ENCODE peak calls at places on chromosomes 16 and 17, in eight cellular contexts. Q is lung, V is dorsolateral prefrontal cortex, X is IMR-90, S is upper lobe of left lung, R is B cell, Y is transverse colon, F is colonic mucosa. M is an unnamed sample.

GRCh38 chr17:27888945-27889344 is 4.2 kb downstream of the LYRM9 start:
- DNase-seq in Q (peak), V (no peak), X (peak), S (no peak), R (no peak), Y (no peak), F (no peak), M (no peak)

GRCh38 chr17:56173958-56174357 is 20.7 kb downstream of the ANKFN1 start:
- DNase-seq in Q (no peak), V (peak), X (no peak), S (no peak), R (no peak), Y (no peak), F (no peak), M (no peak)

GRCh38 chr16:89629827-89630610 is 16.6 kb downstream of the DPEP1 start:
- DNase-seq in Q (no peak), V (no peak), X (no peak), S (no peak), R (no peak), Y (peak), F (peak), M (no peak)

GRCh38 chr17:41666708-41667279 is 21.9 kb upstream of the EIF1 start:
- DNase-seq in Q (peak), V (peak), X (peak), S (peak), R (peak), Y (peak), F (peak), M (peak)

GRCh38 chr17:77546772-77547201 is 406.0 kb downstream of the SEC14L1 start:
- DNase-seq in Q (no peak), V (no peak), X (no peak), S (no peak), R (no peak), Y (peak), F (peak), M (no peak)

GRCh38 chr16:9870962-9871361 is 311.3 kb downstream of the GRIN2A start:
- DNase-seq in Q (no peak), V (no peak), X (no peak), S (no peak), R (no peak), Y (no peak), F (no peak), M (no peak)

GRCh38 chr16:5738586-5738985 is 641.0 kb upstream of the EEF2KMT start:
- DNase-seq in Q (no peak), V (no peak), X (no peak), S (no peak), R (no peak), Y (no peak), F (no peak), M (no peak)

GRCh38 chr17:55263565-55264272 is 1.0 kb upstream of the HLF start:
- DNase-seq in Q (no peak), V (no peak), X (no peak), S (peak), R (no peak), Y (no peak), F (no peak), M (no peak)

GRCh38 chr17:48722924-48723554 is at the start of gene PRAC2:
- DNase-seq in Q (no peak), V (no peak), X (no peak), S (no peak), R (no peak), Y (no peak), F (peak), M (no peak)

GRCh38 chr17:41308918-41309359 is at the start of gene KRTAP16-1:
- DNase-seq in Q (no peak), V (no peak), X (no peak), S (no peak), R (no peak), Y (no peak), F (no peak), M (no peak)

GRCh38 chr17:83177611-83178532 is 98.5 kb downstream of the METRNL start:
- DNase-seq in Q (peak), V (peak), X (no peak), S (no peak), R (peak), Y (no peak), F (peak), M (no peak)

DNA sequence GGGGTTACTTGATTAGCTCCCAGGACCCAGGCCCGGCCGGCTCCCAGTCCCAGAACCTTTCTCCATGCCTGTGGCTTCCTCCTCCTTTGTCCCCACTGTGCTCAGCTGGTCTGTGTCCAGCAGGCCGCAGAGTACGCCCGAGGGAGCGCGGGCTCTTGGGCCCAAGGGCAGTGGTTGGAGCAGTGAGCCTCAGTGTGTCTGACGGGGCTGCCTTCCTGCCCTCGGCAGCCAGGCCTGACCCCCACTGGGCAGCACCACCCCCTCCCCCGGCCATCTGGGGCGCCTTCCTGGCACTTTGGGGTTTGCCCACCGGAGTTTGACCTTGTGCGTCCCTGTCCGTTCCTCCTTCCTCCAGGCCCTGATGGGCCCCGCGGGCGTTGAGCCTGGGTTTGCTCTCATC is 62.4 kb upstream of the PVALEF start:
- DNase-seq in Q (no peak), V (no peak), X (no peak), S (peak), R (no peak), Y (no peak), F (no peak), M (no peak)
- TF ChIP-seq CTCF in Q (no peak), V (no peak), X (no peak), S (no peak), R (no peak), Y (no peak), F (no peak), M (no peak)

GRCh38 chr17:58492238-58493121 is 4.3 kb upstream of the HSF5 start:
- DNase-seq in Q (no peak), V (no peak), X (no peak), S (no peak), R (no peak), Y (no peak), F (no peak), M (no peak)
- TF ChIP-seq CTCF in Q (no peak), V (no peak), X (no peak), S (no peak), R (no peak), Y (no peak), F (no peak), M (no peak)

DNA sequence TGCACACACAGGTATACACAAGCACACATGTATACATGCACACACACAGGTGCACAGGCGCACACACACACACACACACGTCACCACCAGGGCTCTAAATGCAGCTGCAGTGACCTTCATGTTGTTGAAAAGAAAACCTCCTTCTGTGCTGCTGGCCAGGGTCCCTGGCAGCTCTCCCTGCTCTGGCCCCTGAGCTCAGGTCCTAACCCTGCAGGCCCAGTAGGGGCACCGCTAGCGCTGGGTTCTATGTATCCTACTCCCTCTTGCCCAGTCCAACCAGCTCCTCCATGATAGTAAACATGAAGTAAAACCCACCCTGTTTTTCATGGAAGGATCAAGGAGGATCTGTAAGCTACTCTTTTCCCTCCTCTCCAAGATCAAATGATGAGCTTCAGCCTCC is 172.8 kb downstream of the RBFOX3 start:
- DNase-seq in Q (no peak), V (no peak), X (no peak), S (no peak), R (no peak), Y (no peak), F (no peak), M (no peak)
- TF ChIP-seq CTCF in Q (no peak), V (no peak), X (no peak), S (no peak), R (no peak), Y (no peak), F (no peak), M (no peak)

GRCh38 chr17:47180337-47180736 is 8.8 kb downstream of the CDC27 start:
- DNase-seq in Q (no peak), V (no peak), X (no peak), S (no peak), R (no peak), Y (no peak), F (no peak), M (no peak)

GRCh38 chr17:47179141-47179540 is 10.0 kb downstream of the CDC27 start:
- DNase-seq in Q (no peak), V (no peak), X (no peak), S (no peak), R (no peak), Y (no peak), F (no peak), M (no peak)

GRCh38 chr17:47176438-47176837 is 12.7 kb downstream of the CDC27 start:
- DNase-seq in Q (no peak), V (no peak), X (no peak), S (no peak), R (no peak), Y (no peak), F (no peak), M (no peak)

GRCh38 chr17:47172698-47173565 is 16.2 kb downstream of the CDC27 start:
- DNase-seq in Q (no peak), V (no peak), X (no peak), S (no peak), R (no peak), Y (no peak), F (no peak), M (no peak)

DNA sequence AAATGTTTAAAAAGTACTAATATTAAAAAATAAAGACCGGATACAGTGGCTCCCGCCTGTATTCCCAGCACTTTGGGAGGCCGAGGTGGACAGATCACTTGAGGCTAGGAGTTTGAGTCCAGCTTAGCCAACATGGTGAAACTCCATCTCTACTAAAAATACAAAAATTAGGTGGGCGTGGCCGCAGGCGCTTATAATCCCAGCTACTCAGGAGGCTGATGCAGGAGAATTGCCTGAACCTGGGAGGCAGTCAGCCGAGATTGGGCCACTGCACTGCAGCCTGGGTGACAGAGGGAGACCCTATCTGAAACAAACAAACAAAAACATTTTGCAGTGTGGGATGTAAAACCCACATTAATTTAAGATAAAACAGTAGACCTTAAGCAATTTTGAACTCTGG is 11.8 kb downstream of the CDC27 start:
- DNase-seq in Q (no peak), V (no peak), X (no peak), S (no peak), R (no peak), Y (no peak), F (no peak), M (no peak)
- TF ChIP-seq CTCF in Q (no peak), V (no peak), X (no peak), S (no peak), R (no peak), Y (no peak), F (no peak), M (no peak)

DNA sequence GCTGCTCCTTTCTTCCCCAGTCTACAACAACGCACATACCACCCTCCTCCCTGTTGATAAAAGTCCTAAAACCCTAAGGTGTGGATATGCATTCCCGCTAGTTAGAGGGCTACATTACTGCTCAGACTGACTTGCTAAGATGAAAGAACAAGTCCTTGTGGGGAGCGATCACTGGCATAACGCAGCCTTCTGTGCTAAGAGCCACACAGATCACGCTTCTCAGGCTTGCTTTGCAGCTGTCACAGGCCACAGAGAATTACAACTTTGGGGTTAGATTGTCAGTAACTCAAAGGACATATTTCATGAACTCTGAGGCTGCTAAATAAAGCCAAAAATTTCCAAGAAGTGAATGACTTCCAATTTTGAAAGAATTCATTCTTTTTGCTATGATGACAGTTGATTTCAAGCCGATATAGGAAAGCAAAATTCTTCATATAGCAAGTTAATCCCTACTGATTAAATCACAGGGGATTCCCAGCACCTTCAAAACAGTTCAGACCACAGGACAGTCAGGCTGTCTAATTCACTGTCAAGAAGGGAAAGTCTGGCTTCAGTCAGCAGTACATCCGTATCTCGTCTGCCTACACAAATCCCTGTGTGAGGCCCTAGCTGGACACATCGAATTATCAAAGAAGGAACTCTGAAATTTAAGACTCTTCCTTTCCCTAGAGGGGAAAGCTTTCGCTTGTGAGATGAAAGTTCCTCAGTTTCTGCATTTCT is 107.1 kb downstream of the VPS53 start:
- DNase-seq in Q (no peak), V (no peak), X (peak), S (no peak), R (no peak), Y (no peak), F (no peak), M (no peak)
- TF ChIP-seq CTCF in Q (no peak), V (no peak), X (no peak), S (no peak), R (no peak), Y (no peak), F (no peak), M (no peak)

GRCh38 chr16:72024862-72025382 is 16.4 kb downstream of the DHODH start:
- DNase-seq in Q (no peak), V (no peak), X (peak), S (no peak), R (no peak), Y (no peak), F (no peak), M (no peak)

GRCh38 chr16:72018470-72018869 is 9.9 kb downstream of the DHODH start:
- DNase-seq in Q (no peak), V (no peak), X (no peak), S (no peak), R (no peak), Y (no peak), F (no peak), M (no peak)

GRCh38 chr16:72023962-72024361 is 15.4 kb downstream of the DHODH start:
- DNase-seq in Q (no peak), V (no peak), X (no peak), S (no peak), R (no peak), Y (no peak), F (no peak), M (no peak)

GRCh38 chr16:72025404-72026114 is 17.0 kb downstream of the DHODH start:
- DNase-seq in Q (no peak), V (no peak), X (no peak), S (no peak), R (no peak), Y (no peak), F (no peak), M (no peak)

DNA sequence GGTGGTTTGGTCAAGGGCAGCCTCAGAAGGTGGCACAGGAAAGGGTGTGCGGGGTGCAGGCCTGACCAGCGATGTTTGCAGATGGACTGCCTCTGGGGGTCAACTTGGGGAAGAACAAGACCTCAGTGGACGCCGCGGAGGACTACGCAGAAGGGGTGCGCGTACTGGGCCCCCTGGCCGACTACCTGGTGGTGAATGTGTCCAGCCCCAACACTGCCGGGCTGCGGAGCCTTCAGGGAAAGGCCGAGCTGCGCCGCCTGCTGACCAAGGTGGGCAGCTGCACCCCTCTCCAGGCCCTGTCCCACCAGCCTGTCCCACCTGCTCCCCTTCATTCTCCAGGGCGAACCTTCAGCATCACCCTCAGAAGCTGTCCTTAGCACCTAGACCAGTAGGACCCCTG is 12.5 kb downstream of the DHODH start:
- DNase-seq in Q (no peak), V (no peak), X (no peak), S (peak), R (no peak), Y (no peak), F (no peak), M (no peak)
- TF ChIP-seq CTCF in Q (no peak), V (no peak), X (peak), S (no peak), R (no peak), Y (no peak), F (no peak), M (no peak)

DNA sequence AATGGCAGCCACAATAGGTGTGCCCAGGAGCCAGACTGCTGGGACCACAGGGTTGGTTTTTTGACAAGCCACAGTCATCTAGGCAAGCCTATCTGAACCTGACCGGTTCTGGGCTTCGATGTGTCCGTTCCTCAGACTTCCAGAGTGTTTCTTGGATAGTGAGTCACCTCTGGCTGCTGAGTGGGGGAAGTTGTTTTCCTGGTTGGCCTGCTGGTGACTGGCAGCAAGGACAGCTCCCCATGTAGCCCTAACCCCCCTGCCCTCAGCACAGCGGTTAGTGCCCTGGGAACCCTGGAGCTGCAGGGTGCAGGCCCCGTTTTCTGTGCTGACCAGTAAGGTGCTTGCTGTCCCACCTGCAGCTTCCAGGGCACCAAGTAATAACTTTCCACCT is 65.5 kb downstream of the PLD6 start:
- DNase-seq in Q (no peak), V (no peak), X (peak), S (no peak), R (no peak), Y (no peak), F (no peak), M (no peak)
- TF ChIP-seq CTCF in Q (no peak), V (no peak), X (peak), S (no peak), R (no peak), Y (no peak), F (no peak), M (no peak)

DNA sequence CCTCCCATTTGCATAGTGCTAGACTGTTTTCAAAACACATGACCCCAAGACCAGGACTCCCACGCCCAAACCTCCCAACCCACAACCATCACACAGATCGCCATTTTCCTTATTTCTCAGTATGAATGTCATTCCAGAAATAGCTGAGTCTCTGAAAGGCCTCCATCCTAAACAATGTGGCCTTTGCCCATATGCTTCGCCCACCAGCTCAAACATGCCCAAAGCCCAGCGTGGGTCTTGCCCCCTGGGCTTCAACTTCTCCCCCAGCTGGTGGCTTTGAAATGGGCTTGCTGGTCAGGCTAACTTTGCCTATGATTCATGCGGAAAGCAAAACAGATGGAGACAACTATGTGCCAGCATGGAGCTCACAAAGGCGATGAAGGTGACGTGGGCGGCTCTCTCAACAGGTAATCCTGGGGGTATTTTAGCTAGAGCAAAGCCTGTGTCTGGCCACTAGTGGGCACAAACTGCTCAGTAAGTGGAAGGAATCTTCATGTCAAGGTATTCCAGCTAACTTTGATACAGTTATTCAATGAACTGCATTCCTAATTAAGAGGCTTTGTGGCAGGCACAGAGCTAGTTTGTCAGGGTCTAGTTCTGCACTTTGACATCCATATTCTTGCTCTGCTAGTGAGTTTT is 17.1 kb downstream of the PMP22 start:
- DNase-seq in Q (no peak), V (no peak), X (no peak), S (no peak), R (no peak), Y (no peak), F (peak), M (no peak)
- TF ChIP-seq CTCF in Q (no peak), V (peak), X (peak), S (no peak), R (no peak), Y (peak), F (peak), M (peak)